ENCODE peak calls at places on chromosomes 3 and 15, in ten cellular contexts. One of them, this sample, is unnamed.

GRCh38 chr3:197309528-197310361 is 11.3 kb upstream of the DLG1 start:
- DNase-seq in fibroblast of pulmonary artery: peak
- DNase-seq in NB4: peak
- DNase-seq in fibroblast of mammary gland: peak
- DNase-seq in gastrocnemius medialis: no peak
- DNase-seq in colonic mucosa: no peak
- DNase-seq in brain microvascular endothelial cell: peak
- DNase-seq in left ventricle myocardium inferior: no peak
- DNase-seq in WERI-Rb-1: no peak
- DNase-seq in heart left ventricle: no peak
- DNase-seq in this sample: peak

GRCh38 chr3:111331306-111331705 is 210.7 kb upstream of the CD96 start:
- DNase-seq in left ventricle myocardium inferior: no peak
- DNase-seq in brain microvascular endothelial cell: no peak
- DNase-seq in NB4: no peak
- DNase-seq in WERI-Rb-1: no peak
- DNase-seq in colonic mucosa: no peak
- DNase-seq in heart left ventricle: no peak
- DNase-seq in fibroblast of mammary gland: no peak
- DNase-seq in fibroblast of pulmonary artery: no peak
- DNase-seq in gastrocnemius medialis: no peak
- DNase-seq in this sample: no peak

GRCh38 chr3:194856296-194856695 is 170.6 kb downstream of the FAM43A start:
- DNase-seq in NB4: no peak
- DNase-seq in fibroblast of mammary gland: no peak
- DNase-seq in fibroblast of pulmonary artery: no peak
- DNase-seq in gastrocnemius medialis: peak
- DNase-seq in heart left ventricle: peak
- DNase-seq in left ventricle myocardium inferior: peak
- DNase-seq in colonic mucosa: no peak
- DNase-seq in brain microvascular endothelial cell: no peak
- DNase-seq in WERI-Rb-1: no peak
- DNase-seq in this sample: no peak

GRCh38 chr3:30729512-30729911 is 123.1 kb downstream of the TGFBR2 start:
- DNase-seq in heart left ventricle: no peak
- DNase-seq in gastrocnemius medialis: no peak
- DNase-seq in fibroblast of mammary gland: no peak
- DNase-seq in WERI-Rb-1: no peak
- DNase-seq in fibroblast of pulmonary artery: no peak
- DNase-seq in colonic mucosa: no peak
- DNase-seq in NB4: no peak
- DNase-seq in left ventricle myocardium inferior: no peak
- DNase-seq in brain microvascular endothelial cell: no peak
- DNase-seq in this sample: no peak

GRCh38 chr15:93553167-93553566 is 464.2 kb upstream of the RGMA start:
- DNase-seq in left ventricle myocardium inferior: no peak
- DNase-seq in fibroblast of pulmonary artery: no peak
- DNase-seq in brain microvascular endothelial cell: no peak
- DNase-seq in colonic mucosa: no peak
- DNase-seq in gastrocnemius medialis: no peak
- DNase-seq in fibroblast of mammary gland: no peak
- DNase-seq in NB4: no peak
- DNase-seq in WERI-Rb-1: no peak
- DNase-seq in heart left ventricle: no peak
- DNase-seq in this sample: no peak

GRCh38 chr15:92907229-92907628 is 7.1 kb downstream of the CHD2 start:
- DNase-seq in fibroblast of mammary gland: no peak
- DNase-seq in brain microvascular endothelial cell: no peak
- DNase-seq in WERI-Rb-1: no peak
- DNase-seq in left ventricle myocardium inferior: no peak
- DNase-seq in NB4: no peak
- DNase-seq in fibroblast of pulmonary artery: no peak
- DNase-seq in gastrocnemius medialis: no peak
- DNase-seq in colonic mucosa: no peak
- DNase-seq in heart left ventricle: no peak
- DNase-seq in this sample: no peak

GRCh38 chr3:194255252-194256039 is 95.7 kb downstream of the CPN2 start:
- DNase-seq in NB4: peak
- DNase-seq in gastrocnemius medialis: peak
- DNase-seq in WERI-Rb-1: peak
- DNase-seq in left ventricle myocardium inferior: peak
- DNase-seq in heart left ventricle: peak
- DNase-seq in fibroblast of pulmonary artery: peak
- DNase-seq in fibroblast of mammary gland: no peak
- DNase-seq in brain microvascular endothelial cell: no peak
- DNase-seq in colonic mucosa: peak
- DNase-seq in this sample: no peak

GRCh38 chr15:27826902-27827321 is 272.2 kb downstream of the OCA2 start:
- DNase-seq in gastrocnemius medialis: no peak
- DNase-seq in WERI-Rb-1: no peak
- DNase-seq in fibroblast of mammary gland: peak
- DNase-seq in heart left ventricle: no peak
- DNase-seq in fibroblast of pulmonary artery: peak
- DNase-seq in brain microvascular endothelial cell: no peak
- DNase-seq in NB4: no peak
- DNase-seq in left ventricle myocardium inferior: no peak
- DNase-seq in colonic mucosa: no peak
- DNase-seq in this sample: no peak

GRCh38 chr3:138051946-138052802 is 42.2 kb downstream of the CLDN18 start:
- DNase-seq in fibroblast of mammary gland: peak
- DNase-seq in NB4: peak
- DNase-seq in colonic mucosa: peak
- DNase-seq in WERI-Rb-1: peak
- DNase-seq in heart left ventricle: no peak
- DNase-seq in left ventricle myocardium inferior: peak
- DNase-seq in fibroblast of pulmonary artery: peak
- DNase-seq in gastrocnemius medialis: no peak
- DNase-seq in brain microvascular endothelial cell: peak
- DNase-seq in this sample: peak

GRCh38 chr3:158713094-158713499 is 19.2 kb downstream of the RARRES1 start:
- DNase-seq in colonic mucosa: peak
- DNase-seq in gastrocnemius medialis: peak
- DNase-seq in WERI-Rb-1: no peak
- DNase-seq in NB4: no peak
- DNase-seq in brain microvascular endothelial cell: peak
- DNase-seq in heart left ventricle: no peak
- DNase-seq in fibroblast of mammary gland: peak
- DNase-seq in left ventricle myocardium inferior: peak
- DNase-seq in fibroblast of pulmonary artery: peak
- DNase-seq in this sample: no peak

GRCh38 chr3:108391917-108392585 is 95.7 kb downstream of the HHLA2 start:
- DNase-seq in fibroblast of mammary gland: peak
- DNase-seq in brain microvascular endothelial cell: no peak
- DNase-seq in gastrocnemius medialis: no peak
- DNase-seq in NB4: no peak
- DNase-seq in heart left ventricle: no peak
- DNase-seq in left ventricle myocardium inferior: no peak
- DNase-seq in colonic mucosa: no peak
- DNase-seq in WERI-Rb-1: no peak
- DNase-seq in fibroblast of pulmonary artery: peak
- DNase-seq in this sample: no peak

GRCh38 chr3:62145086-62145757 is 228.1 kb downstream of the FEZF2 start:
- DNase-seq in brain microvascular endothelial cell: no peak
- DNase-seq in left ventricle myocardium inferior: no peak
- DNase-seq in gastrocnemius medialis: no peak
- DNase-seq in WERI-Rb-1: no peak
- DNase-seq in colonic mucosa: no peak
- DNase-seq in NB4: no peak
- DNase-seq in fibroblast of pulmonary artery: no peak
- DNase-seq in fibroblast of mammary gland: no peak
- DNase-seq in heart left ventricle: no peak
- DNase-seq in this sample: no peak

GRCh38 chr15:89673162-89673506 is 6.0 kb downstream of the PLIN1 start:
- DNase-seq in heart left ventricle: no peak
- DNase-seq in colonic mucosa: no peak
- DNase-seq in NB4: peak
- DNase-seq in left ventricle myocardium inferior: no peak
- DNase-seq in gastrocnemius medialis: no peak
- DNase-seq in WERI-Rb-1: peak
- DNase-seq in fibroblast of pulmonary artery: peak
- DNase-seq in brain microvascular endothelial cell: no peak
- DNase-seq in fibroblast of mammary gland: no peak
- DNase-seq in this sample: no peak

GRCh38 chr15:89671687-89672086 is 7.5 kb downstream of the PLIN1 start:
- DNase-seq in gastrocnemius medialis: no peak
- DNase-seq in left ventricle myocardium inferior: no peak
- DNase-seq in WERI-Rb-1: no peak
- DNase-seq in heart left ventricle: no peak
- DNase-seq in brain microvascular endothelial cell: no peak
- DNase-seq in colonic mucosa: no peak
- DNase-seq in fibroblast of pulmonary artery: no peak
- DNase-seq in NB4: no peak
- DNase-seq in fibroblast of mammary gland: no peak
- DNase-seq in this sample: no peak

GRCh38 chr15:89672221-89673161 is 6.7 kb downstream of the PLIN1 start:
- DNase-seq in brain microvascular endothelial cell: no peak
- DNase-seq in gastrocnemius medialis: no peak
- DNase-seq in heart left ventricle: no peak
- DNase-seq in fibroblast of pulmonary artery: peak
- DNase-seq in colonic mucosa: no peak
- DNase-seq in fibroblast of mammary gland: peak
- DNase-seq in left ventricle myocardium inferior: no peak
- DNase-seq in WERI-Rb-1: no peak
- DNase-seq in NB4: no peak
- DNase-seq in this sample: peak

GRCh38 chr15:89675606-89676005 is 3.6 kb downstream of the PLIN1 start:
- DNase-seq in fibroblast of pulmonary artery: no peak
- DNase-seq in fibroblast of mammary gland: no peak
- DNase-seq in heart left ventricle: no peak
- DNase-seq in NB4: no peak
- DNase-seq in brain microvascular endothelial cell: no peak
- DNase-seq in gastrocnemius medialis: no peak
- DNase-seq in WERI-Rb-1: no peak
- DNase-seq in colonic mucosa: no peak
- DNase-seq in left ventricle myocardium inferior: no peak
- DNase-seq in this sample: no peak

DNA sequence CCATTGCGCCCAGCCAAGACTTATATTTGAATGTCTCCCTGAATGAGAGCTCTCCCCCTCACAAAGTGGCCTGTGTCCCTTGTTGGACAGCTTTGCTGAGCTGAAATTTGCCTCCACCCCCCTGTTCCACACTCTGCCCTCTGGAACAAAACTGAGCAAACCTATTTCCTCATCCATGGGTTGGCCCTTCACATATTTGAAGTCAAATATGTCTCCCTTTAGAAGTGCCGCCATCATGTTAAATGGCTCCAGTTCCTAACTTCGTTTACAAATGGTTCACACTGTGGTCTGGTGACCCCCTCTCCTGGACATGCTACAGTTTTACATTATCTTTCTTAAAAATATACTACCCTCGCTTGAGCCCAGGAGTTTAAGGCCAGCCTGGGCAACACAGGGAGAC is 4.6 kb downstream of the PLIN1 start:
- DNase-seq in WERI-Rb-1: no peak
- DNase-seq in colonic mucosa: no peak
- DNase-seq in heart left ventricle: no peak
- DNase-seq in NB4: no peak
- DNase-seq in left ventricle myocardium inferior: no peak
- DNase-seq in gastrocnemius medialis: no peak
- DNase-seq in fibroblast of mammary gland: no peak
- DNase-seq in brain microvascular endothelial cell: no peak
- DNase-seq in fibroblast of pulmonary artery: no peak
- DNase-seq in this sample: no peak
- TF ChIP-seq CTCF in WERI-Rb-1: no peak
- TF ChIP-seq CTCF in colonic mucosa: no peak
- TF ChIP-seq CTCF in heart left ventricle: no peak
- TF ChIP-seq CTCF in NB4: no peak
- TF ChIP-seq CTCF in left ventricle myocardium inferior: no peak
- TF ChIP-seq CTCF in gastrocnemius medialis: no peak
- TF ChIP-seq CTCF in fibroblast of mammary gland: no peak
- TF ChIP-seq CTCF in brain microvascular endothelial cell: no peak
- TF ChIP-seq CTCF in fibroblast of pulmonary artery: no peak
- TF ChIP-seq CTCF in this sample: no peak

DNA sequence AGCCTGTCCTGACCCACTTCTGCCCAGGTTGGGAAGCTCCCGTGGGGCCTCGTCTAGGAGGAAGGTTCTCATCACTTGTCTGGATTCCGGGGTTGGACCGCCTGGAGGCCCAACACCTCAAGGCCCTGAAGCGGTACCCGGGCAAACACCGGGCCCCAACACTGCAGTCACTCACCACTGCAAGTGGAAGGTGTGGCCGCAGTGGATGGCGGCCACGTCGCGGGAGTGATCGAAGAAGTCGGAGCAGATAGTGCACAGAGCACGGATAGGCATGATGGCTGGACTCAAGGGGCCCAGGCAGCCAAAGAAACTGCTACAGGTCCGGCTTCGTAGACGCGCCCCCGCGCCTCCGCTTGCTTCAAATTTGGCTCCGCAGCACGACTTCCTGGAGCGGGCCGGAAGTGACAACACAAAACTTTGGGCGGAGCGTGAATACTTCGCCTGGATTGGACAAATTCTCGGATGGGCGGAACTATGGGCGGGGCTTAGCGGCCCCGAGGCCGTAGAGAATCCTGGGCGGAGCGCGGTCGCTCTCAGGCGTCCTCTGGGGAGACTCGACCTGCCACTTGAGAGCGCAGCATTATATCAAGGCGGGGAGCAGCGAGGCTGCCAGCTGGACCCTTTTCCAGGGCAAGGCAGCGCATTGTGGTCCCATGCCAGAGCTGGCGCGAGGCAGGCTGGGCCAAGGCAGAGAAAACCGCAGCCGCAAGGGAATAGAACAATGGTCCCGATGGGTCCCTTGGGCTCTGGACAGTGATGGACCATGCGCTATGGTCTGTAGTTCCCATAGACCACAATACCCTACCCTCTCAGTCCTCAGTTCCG is at the start of gene TRAIP:
- DNase-seq in left ventricle myocardium inferior: peak
- DNase-seq in NB4: peak
- DNase-seq in gastrocnemius medialis: peak
- DNase-seq in colonic mucosa: peak
- DNase-seq in brain microvascular endothelial cell: peak
- DNase-seq in fibroblast of mammary gland: peak
- DNase-seq in heart left ventricle: peak
- DNase-seq in fibroblast of pulmonary artery: peak
- DNase-seq in WERI-Rb-1: peak
- DNase-seq in this sample: peak
- TF ChIP-seq CTCF in left ventricle myocardium inferior: peak
- TF ChIP-seq CTCF in NB4: no peak
- TF ChIP-seq CTCF in gastrocnemius medialis: no peak
- TF ChIP-seq CTCF in colonic mucosa: no peak
- TF ChIP-seq CTCF in brain microvascular endothelial cell: peak
- TF ChIP-seq CTCF in fibroblast of mammary gland: no peak
- TF ChIP-seq CTCF in heart left ventricle: peak
- TF ChIP-seq CTCF in fibroblast of pulmonary artery: no peak
- TF ChIP-seq CTCF in WERI-Rb-1: peak
- TF ChIP-seq CTCF in this sample: peak

GRCh38 chr15:64809649-64810498 is 15.6 kb downstream of the PIF1 start:
- DNase-seq in fibroblast of pulmonary artery: peak
- DNase-seq in NB4: peak
- DNase-seq in colonic mucosa: peak
- DNase-seq in left ventricle myocardium inferior: peak
- DNase-seq in heart left ventricle: peak
- DNase-seq in fibroblast of mammary gland: peak
- DNase-seq in brain microvascular endothelial cell: peak
- DNase-seq in WERI-Rb-1: peak
- DNase-seq in gastrocnemius medialis: peak
- DNase-seq in this sample: peak
- TF ChIP-seq CTCF in fibroblast of pulmonary artery: peak
- TF ChIP-seq CTCF in NB4: peak
- TF ChIP-seq CTCF in colonic mucosa: peak
- TF ChIP-seq CTCF in left ventricle myocardium inferior: peak
- TF ChIP-seq CTCF in heart left ventricle: peak
- TF ChIP-seq CTCF in fibroblast of mammary gland: peak
- TF ChIP-seq CTCF in brain microvascular endothelial cell: peak
- TF ChIP-seq CTCF in WERI-Rb-1: peak
- TF ChIP-seq CTCF in gastrocnemius medialis: peak
- TF ChIP-seq CTCF in this sample: peak

GRCh38 chr3:188792788-188793187 is 379.0 kb upstream of the TPRG1 start:
- DNase-seq in gastrocnemius medialis: peak
- DNase-seq in left ventricle myocardium inferior: peak
- DNase-seq in fibroblast of pulmonary artery: peak
- DNase-seq in colonic mucosa: no peak
- DNase-seq in heart left ventricle: no peak
- DNase-seq in brain microvascular endothelial cell: peak
- DNase-seq in fibroblast of mammary gland: no peak
- DNase-seq in NB4: peak
- DNase-seq in WERI-Rb-1: peak
- DNase-seq in this sample: no peak
- TF ChIP-seq CTCF in gastrocnemius medialis: no peak
- TF ChIP-seq CTCF in left ventricle myocardium inferior: peak
- TF ChIP-seq CTCF in fibroblast of pulmonary artery: peak
- TF ChIP-seq CTCF in colonic mucosa: no peak
- TF ChIP-seq CTCF in heart left ventricle: no peak
- TF ChIP-seq CTCF in brain microvascular endothelial cell: peak
- TF ChIP-seq CTCF in fibroblast of mammary gland: peak
- TF ChIP-seq CTCF in NB4: no peak
- TF ChIP-seq CTCF in WERI-Rb-1: peak
- TF ChIP-seq CTCF in this sample: no peak